ENCODE peak calls at places on chromosomes 7 and 10, in ten cellular contexts. One of them, this sample, is unnamed.

GRCh38 chr10:130427216-130427722 is 291.1 kb downstream of the GLRX3 start:
- DNase-seq in IMR-90: no peak
- DNase-seq in colonic mucosa: no peak
- DNase-seq in esophagus muscularis mucosa: peak; percentile 86
- DNase-seq in tibial artery: no peak
- DNase-seq in MM.1S: no peak
- DNase-seq in tibial nerve: no peak
- DNase-seq in neuronal stem cell: no peak
- DNase-seq in CD4-positive, alpha-beta memory T cell: no peak
- DNase-seq in Karpas-422: no peak
- DNase-seq in this sample: no peak

GRCh38 chr7:90629306-90629918 is 33.3 kb downstream of the CDK14 start:
- DNase-seq in IMR-90: peak; percentile 63
- DNase-seq in colonic mucosa: peak; percentile 22
- DNase-seq in esophagus muscularis mucosa: no peak
- DNase-seq in tibial artery: no peak
- DNase-seq in MM.1S: peak; percentile 37
- DNase-seq in tibial nerve: no peak
- DNase-seq in neuronal stem cell: peak; percentile 51
- DNase-seq in CD4-positive, alpha-beta memory T cell: no peak
- DNase-seq in Karpas-422: peak; percentile 81
- DNase-seq in this sample: no peak

GRCh38 chr10:117548191-117548668 is 5.7 kb downstream of the EMX2 start:
- DNase-seq in IMR-90: no peak
- DNase-seq in colonic mucosa: no peak
- DNase-seq in esophagus muscularis mucosa: no peak
- DNase-seq in tibial artery: no peak
- DNase-seq in MM.1S: no peak
- DNase-seq in tibial nerve: no peak
- DNase-seq in neuronal stem cell: no peak
- DNase-seq in CD4-positive, alpha-beta memory T cell: no peak
- DNase-seq in Karpas-422: no peak
- DNase-seq in this sample: no peak

GRCh38 chr10:102117391-102118159 is 2.6 kb downstream of the LDB1 start:
- DNase-seq in IMR-90: peak; percentile 73
- DNase-seq in colonic mucosa: peak; percentile 77
- DNase-seq in esophagus muscularis mucosa: no peak
- DNase-seq in tibial artery: peak; percentile 77
- DNase-seq in MM.1S: no peak
- DNase-seq in tibial nerve: peak; percentile 79
- DNase-seq in neuronal stem cell: peak; percentile 59
- DNase-seq in CD4-positive, alpha-beta memory T cell: peak; percentile 69
- DNase-seq in Karpas-422: peak; percentile 57
- DNase-seq in this sample: peak; percentile 61

GRCh38 chr7:65489260-65489767 is 115.7 kb downstream of the ZNF92 start:
- DNase-seq in IMR-90: no peak
- DNase-seq in colonic mucosa: no peak
- DNase-seq in esophagus muscularis mucosa: no peak
- DNase-seq in tibial artery: no peak
- DNase-seq in MM.1S: no peak
- DNase-seq in tibial nerve: no peak
- DNase-seq in neuronal stem cell: no peak
- DNase-seq in CD4-positive, alpha-beta memory T cell: no peak
- DNase-seq in Karpas-422: no peak
- DNase-seq in this sample: no peak

GRCh38 chr7:15582773-15583172 is 21.0 kb upstream of the AGMO start:
- DNase-seq in IMR-90: no peak
- DNase-seq in colonic mucosa: no peak
- DNase-seq in esophagus muscularis mucosa: no peak
- DNase-seq in tibial artery: no peak
- DNase-seq in MM.1S: no peak
- DNase-seq in tibial nerve: no peak
- DNase-seq in neuronal stem cell: no peak
- DNase-seq in CD4-positive, alpha-beta memory T cell: no peak
- DNase-seq in Karpas-422: no peak
- DNase-seq in this sample: no peak

GRCh38 chr10:79407811-79408795 is 37.3 kb downstream of the ZCCHC24 start:
- DNase-seq in IMR-90: peak; percentile 66
- DNase-seq in colonic mucosa: no peak
- DNase-seq in esophagus muscularis mucosa: no peak
- DNase-seq in tibial artery: peak; percentile 58
- DNase-seq in MM.1S: no peak
- DNase-seq in tibial nerve: no peak
- DNase-seq in neuronal stem cell: no peak
- DNase-seq in CD4-positive, alpha-beta memory T cell: no peak
- DNase-seq in Karpas-422: no peak
- DNase-seq in this sample: no peak

GRCh38 chr7:135490783-135491182 is 19.1 kb downstream of the CNOT4 start:
- DNase-seq in IMR-90: peak; percentile 60
- DNase-seq in colonic mucosa: peak; percentile 29
- DNase-seq in esophagus muscularis mucosa: no peak
- DNase-seq in tibial artery: no peak
- DNase-seq in MM.1S: no peak
- DNase-seq in tibial nerve: no peak
- DNase-seq in neuronal stem cell: no peak
- DNase-seq in CD4-positive, alpha-beta memory T cell: no peak
- DNase-seq in Karpas-422: no peak
- DNase-seq in this sample: no peak

GRCh38 chr7:23445326-23445725 is 25.0 kb downstream of the IGF2BP3 start:
- DNase-seq in IMR-90: peak; percentile 45
- DNase-seq in colonic mucosa: no peak
- DNase-seq in esophagus muscularis mucosa: no peak
- DNase-seq in tibial artery: no peak
- DNase-seq in MM.1S: no peak
- DNase-seq in tibial nerve: no peak
- DNase-seq in neuronal stem cell: no peak
- DNase-seq in CD4-positive, alpha-beta memory T cell: no peak
- DNase-seq in Karpas-422: no peak
- DNase-seq in this sample: no peak

GRCh38 chr7:107652642-107653041 is 8.0 kb upstream of the SLC26A4 start:
- DNase-seq in IMR-90: no peak
- DNase-seq in colonic mucosa: no peak
- DNase-seq in esophagus muscularis mucosa: no peak
- DNase-seq in tibial artery: no peak
- DNase-seq in MM.1S: no peak
- DNase-seq in tibial nerve: no peak
- DNase-seq in neuronal stem cell: no peak
- DNase-seq in CD4-positive, alpha-beta memory T cell: no peak
- DNase-seq in Karpas-422: no peak
- DNase-seq in this sample: no peak

GRCh38 chr10:24374134-24374915 is 165.4 kb downstream of the KIAA1217 start:
- DNase-seq in IMR-90: peak; percentile 79
- DNase-seq in colonic mucosa: no peak
- DNase-seq in esophagus muscularis mucosa: no peak
- DNase-seq in tibial artery: no peak
- DNase-seq in MM.1S: no peak
- DNase-seq in tibial nerve: no peak
- DNase-seq in neuronal stem cell: no peak
- DNase-seq in CD4-positive, alpha-beta memory T cell: no peak
- DNase-seq in Karpas-422: no peak
- DNase-seq in this sample: no peak

GRCh38 chr7:105849122-105849855 is 27.1 kb downstream of the ATXN7L1 start:
- DNase-seq in IMR-90: no peak
- DNase-seq in colonic mucosa: no peak
- DNase-seq in esophagus muscularis mucosa: no peak
- DNase-seq in tibial artery: no peak
- DNase-seq in MM.1S: peak; percentile 78
- DNase-seq in tibial nerve: no peak
- DNase-seq in neuronal stem cell: no peak
- DNase-seq in CD4-positive, alpha-beta memory T cell: peak; percentile 70
- DNase-seq in Karpas-422: no peak
- DNase-seq in this sample: no peak

GRCh38 chr7:132854238-132854637 is 227.7 kb downstream of the CHCHD3 start:
- DNase-seq in IMR-90: no peak
- DNase-seq in colonic mucosa: no peak
- DNase-seq in esophagus muscularis mucosa: no peak
- DNase-seq in tibial artery: no peak
- DNase-seq in MM.1S: no peak
- DNase-seq in tibial nerve: no peak
- DNase-seq in neuronal stem cell: no peak
- DNase-seq in CD4-positive, alpha-beta memory T cell: no peak
- DNase-seq in Karpas-422: no peak
- DNase-seq in this sample: no peak

GRCh38 chr7:46741181-46741580 is 820.1 kb upstream of the IGFBP3 start:
- DNase-seq in IMR-90: no peak
- DNase-seq in colonic mucosa: no peak
- DNase-seq in esophagus muscularis mucosa: no peak
- DNase-seq in tibial artery: no peak
- DNase-seq in MM.1S: no peak
- DNase-seq in tibial nerve: no peak
- DNase-seq in neuronal stem cell: no peak
- DNase-seq in CD4-positive, alpha-beta memory T cell: no peak
- DNase-seq in Karpas-422: no peak
- DNase-seq in this sample: no peak

GRCh38 chr7:27131390-27131819 is 848 bp upstream of the HOXA4 start:
- DNase-seq in IMR-90: no peak
- DNase-seq in colonic mucosa: no peak
- DNase-seq in esophagus muscularis mucosa: no peak
- DNase-seq in tibial artery: no peak
- DNase-seq in MM.1S: no peak
- DNase-seq in tibial nerve: no peak
- DNase-seq in neuronal stem cell: no peak
- DNase-seq in CD4-positive, alpha-beta memory T cell: no peak
- DNase-seq in Karpas-422: no peak
- DNase-seq in this sample: no peak
- H3K4me1 ChIP-seq in IMR-90: peaks cover 25% of the 10 kb centered on the region
- H3K4me1 ChIP-seq in colonic mucosa: peaks cover 5% of the 10 kb centered on the region
- H3K4me1 ChIP-seq in esophagus muscularis mucosa: no peaks in the 10 kb centered on the region
- H3K4me1 ChIP-seq in tibial artery: peaks cover 35% of the 10 kb centered on the region
- H3K4me1 ChIP-seq in MM.1S: no peaks in the 10 kb centered on the region
- H3K4me1 ChIP-seq in tibial nerve: peaks cover 15% of the 10 kb centered on the region
- H3K4me1 ChIP-seq in neuronal stem cell: peaks cover 3% of the 10 kb centered on the region
- H3K4me1 ChIP-seq in CD4-positive, alpha-beta memory T cell: peaks cover 6% of the 10 kb centered on the region
- H3K4me1 ChIP-seq in Karpas-422: peaks cover 9% of the 10 kb centered on the region
- H3K4me1 ChIP-seq in this sample: peaks cover 68% of the 10 kb centered on the region

GRCh38 chr10:122701652-122702051 is 2.0 kb upstream of the C10orf120 start:
- DNase-seq in IMR-90: no peak
- DNase-seq in colonic mucosa: no peak
- DNase-seq in esophagus muscularis mucosa: no peak
- DNase-seq in tibial artery: no peak
- DNase-seq in MM.1S: no peak
- DNase-seq in tibial nerve: no peak
- DNase-seq in neuronal stem cell: no peak
- DNase-seq in CD4-positive, alpha-beta memory T cell: no peak
- DNase-seq in Karpas-422: no peak
- DNase-seq in this sample: no peak
- H3K4me1 ChIP-seq in IMR-90: no peaks in the 10 kb centered on the region
- H3K4me1 ChIP-seq in colonic mucosa: no peaks in the 10 kb centered on the region
- H3K4me1 ChIP-seq in esophagus muscularis mucosa: no peaks in the 10 kb centered on the region
- H3K4me1 ChIP-seq in tibial artery: no peaks in the 10 kb centered on the region
- H3K4me1 ChIP-seq in MM.1S: no peaks in the 10 kb centered on the region
- H3K4me1 ChIP-seq in tibial nerve: no peaks in the 10 kb centered on the region
- H3K4me1 ChIP-seq in neuronal stem cell: no peaks in the 10 kb centered on the region
- H3K4me1 ChIP-seq in CD4-positive, alpha-beta memory T cell: no peaks in the 10 kb centered on the region
- H3K4me1 ChIP-seq in Karpas-422: no peaks in the 10 kb centered on the region
- H3K4me1 ChIP-seq in this sample: no peaks in the 10 kb centered on the region

GRCh38 chr10:99394761-99395386 is 35.5 kb downstream of the GOT1 start:
- DNase-seq in IMR-90: no peak
- DNase-seq in colonic mucosa: no peak
- DNase-seq in esophagus muscularis mucosa: no peak
- DNase-seq in tibial artery: no peak
- DNase-seq in MM.1S: no peak
- DNase-seq in tibial nerve: no peak
- DNase-seq in neuronal stem cell: no peak
- DNase-seq in CD4-positive, alpha-beta memory T cell: no peak
- DNase-seq in Karpas-422: no peak
- DNase-seq in this sample: no peak
- H3K4me1 ChIP-seq in IMR-90: peaks cover 12% of the 10 kb centered on the region
- H3K4me1 ChIP-seq in colonic mucosa: no peaks in the 10 kb centered on the region
- H3K4me1 ChIP-seq in esophagus muscularis mucosa: peaks cover 22% of the 10 kb centered on the region
- H3K4me1 ChIP-seq in tibial artery: no peaks in the 10 kb centered on the region
- H3K4me1 ChIP-seq in MM.1S: peaks cover 3% of the 10 kb centered on the region
- H3K4me1 ChIP-seq in tibial nerve: peaks cover 4% of the 10 kb centered on the region
- H3K4me1 ChIP-seq in neuronal stem cell: no peaks in the 10 kb centered on the region
- H3K4me1 ChIP-seq in CD4-positive, alpha-beta memory T cell: no peaks in the 10 kb centered on the region
- H3K4me1 ChIP-seq in Karpas-422: no peaks in the 10 kb centered on the region
- H3K4me1 ChIP-seq in this sample: peaks cover 5% of the 10 kb centered on the region

GRCh38 chr10:86391986-86392722 is 25.6 kb upstream of the GRID1 start:
- DNase-seq in IMR-90: no peak
- DNase-seq in colonic mucosa: no peak
- DNase-seq in esophagus muscularis mucosa: no peak
- DNase-seq in tibial artery: no peak
- DNase-seq in MM.1S: no peak
- DNase-seq in tibial nerve: no peak
- DNase-seq in neuronal stem cell: no peak
- DNase-seq in CD4-positive, alpha-beta memory T cell: no peak
- DNase-seq in Karpas-422: no peak
- DNase-seq in this sample: no peak

GRCh38 chr10:86392723-86393094 is 26.1 kb upstream of the GRID1 start:
- DNase-seq in IMR-90: no peak
- DNase-seq in colonic mucosa: no peak
- DNase-seq in esophagus muscularis mucosa: peak; percentile 86
- DNase-seq in tibial artery: no peak
- DNase-seq in MM.1S: no peak
- DNase-seq in tibial nerve: no peak
- DNase-seq in neuronal stem cell: no peak
- DNase-seq in CD4-positive, alpha-beta memory T cell: no peak
- DNase-seq in Karpas-422: peak; percentile 70
- DNase-seq in this sample: no peak

GRCh38 chr10:86389441-86390193 is 23.0 kb upstream of the GRID1 start:
- DNase-seq in IMR-90: peak; percentile 19
- DNase-seq in colonic mucosa: peak; percentile 76
- DNase-seq in esophagus muscularis mucosa: peak; percentile 83
- DNase-seq in tibial artery: no peak
- DNase-seq in MM.1S: peak; percentile 13
- DNase-seq in tibial nerve: no peak
- DNase-seq in neuronal stem cell: no peak
- DNase-seq in CD4-positive, alpha-beta memory T cell: no peak
- DNase-seq in Karpas-422: no peak
- DNase-seq in this sample: no peak

GRCh38 chr10:86391236-86391840 is 24.7 kb upstream of the GRID1 start:
- DNase-seq in IMR-90: no peak
- DNase-seq in colonic mucosa: no peak
- DNase-seq in esophagus muscularis mucosa: no peak
- DNase-seq in tibial artery: no peak
- DNase-seq in MM.1S: no peak
- DNase-seq in tibial nerve: no peak
- DNase-seq in neuronal stem cell: no peak
- DNase-seq in CD4-positive, alpha-beta memory T cell: no peak
- DNase-seq in Karpas-422: no peak
- DNase-seq in this sample: no peak

DNA sequence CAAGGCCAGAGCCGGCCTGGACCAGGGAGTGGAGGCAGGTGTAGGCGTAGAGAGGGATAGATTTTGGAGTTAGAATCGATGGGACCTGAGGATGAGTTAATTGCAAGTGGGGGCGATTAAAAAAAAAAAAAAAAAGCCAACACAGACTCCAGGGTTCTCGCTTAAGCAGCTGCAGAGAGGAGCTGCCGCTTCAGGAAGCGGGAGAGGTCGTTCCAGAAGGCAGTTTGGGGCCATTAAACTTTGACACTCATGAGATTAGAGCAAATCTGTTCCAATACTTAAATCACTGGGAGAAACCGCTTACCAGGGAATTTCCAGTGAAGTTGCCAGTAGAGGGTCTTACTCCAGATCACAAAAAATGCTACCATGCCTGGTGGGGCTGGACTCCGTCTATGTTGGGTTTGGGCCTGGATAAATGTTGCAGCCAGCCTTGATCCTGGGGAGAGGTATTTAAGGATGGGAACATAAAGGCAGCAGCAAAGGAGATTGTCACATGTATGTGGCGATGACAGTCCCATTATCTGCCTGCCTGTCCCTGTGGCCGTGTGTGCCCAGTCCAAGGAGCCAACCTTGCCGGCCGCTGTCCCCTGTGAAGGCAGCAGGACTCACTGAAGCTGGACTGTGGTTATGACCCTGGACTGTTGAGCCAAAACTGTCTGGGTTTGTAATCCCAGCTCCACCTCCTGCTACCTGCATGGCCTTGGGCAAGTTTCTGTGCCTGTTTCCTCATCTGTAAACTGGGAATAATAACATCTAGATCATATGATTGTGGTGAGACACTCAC is 23.9 kb upstream of the GRID1 start:
- DNase-seq in IMR-90: no peak
- DNase-seq in colonic mucosa: no peak
- DNase-seq in esophagus muscularis mucosa: no peak
- DNase-seq in tibial artery: no peak
- DNase-seq in MM.1S: no peak
- DNase-seq in tibial nerve: no peak
- DNase-seq in neuronal stem cell: no peak
- DNase-seq in CD4-positive, alpha-beta memory T cell: no peak
- DNase-seq in Karpas-422: no peak
- DNase-seq in this sample: no peak
- H3K4me1 ChIP-seq in IMR-90: no peaks in the 10 kb centered on the region
- H3K4me1 ChIP-seq in colonic mucosa: peaks cover 5% of the 10 kb centered on the region
- H3K4me1 ChIP-seq in esophagus muscularis mucosa: peaks cover 4% of the 10 kb centered on the region
- H3K4me1 ChIP-seq in tibial artery: peaks cover 10% of the 10 kb centered on the region
- H3K4me1 ChIP-seq in MM.1S: no peaks in the 10 kb centered on the region
- H3K4me1 ChIP-seq in tibial nerve: no peaks in the 10 kb centered on the region
- H3K4me1 ChIP-seq in neuronal stem cell: peaks cover 8% of the 10 kb centered on the region
- H3K4me1 ChIP-seq in CD4-positive, alpha-beta memory T cell: peaks cover 10% of the 10 kb centered on the region
- H3K4me1 ChIP-seq in Karpas-422: peaks cover 34% of the 10 kb centered on the region
- H3K4me1 ChIP-seq in this sample: no peaks in the 10 kb centered on the region